ENCODE peak calls at places on chromosomes 7 and 10, in seven cellular contexts. P is NCI-H774; E is OCI-LY7; K is CD4-positive, CD25-positive, alpha-beta regulatory T cell; A is adrenal gland; Z is caudate nucleus; U is cardiac septum. W is an unnamed sample.

GRCh38 chr7:155467846-155468821 is 10.2 kb downstream of the EN2 start:
- DNase-seq in E (no peak), U (peak), A (peak), P (no peak), Z (no peak), K (no peak), W (no peak)

GRCh38 chr7:44986218-44987053 is 7.6 kb upstream of the MYO1G start:
- DNase-seq in P (peak), A (peak), Z (peak), E (peak), K (peak), U (peak), W (peak)

GRCh38 chr7:22121702-22122474 is 176.2 kb upstream of the CDCA7L start:
- DNase-seq in A (peak), E (no peak), Z (no peak), P (no peak), K (no peak), U (no peak), W (no peak)

GRCh38 chr10:96512524-96512991 is 1.2 kb downstream of the TLL2 start:
- DNase-seq in A (peak), P (no peak), E (peak), K (no peak), U (no peak), Z (no peak), W (no peak)

GRCh38 chr7:1936531-1937251 is 266.6 kb downstream of the ELFN1 start:
- DNase-seq in K (no peak), U (no peak), P (peak), A (no peak), Z (no peak), E (no peak), W (no peak)

GRCh38 chr10:124644771-124645170 is 99.4 kb downstream of the FAM53B start:
- DNase-seq in P (no peak), A (no peak), U (no peak), K (no peak), E (peak), Z (no peak), W (no peak)

GRCh38 chr7:14850039-14850438 is 52.5 kb downstream of the DGKB start:
- DNase-seq in A (no peak), P (no peak), E (no peak), U (no peak), K (no peak), Z (no peak), W (no peak)

GRCh38 chr7:92425311-92425947 is 21.9 kb upstream of the GATAD1 start:
- DNase-seq in A (no peak), E (no peak), U (no peak), K (no peak), P (no peak), Z (no peak), W (no peak)

GRCh38 chr7:101598422-101598957 is 30.6 kb downstream of the MYL10 start:
- DNase-seq in P (no peak), E (no peak), K (no peak), A (no peak), U (no peak), Z (no peak), W (no peak)

GRCh38 chr10:15482168-15482567 is 111.1 kb upstream of the FAM171A1 start:
- DNase-seq in P (no peak), A (no peak), E (no peak), Z (no peak), K (no peak), U (no peak), W (no peak)

GRCh38 chr10:47412177-47412730 is 28.2 kb upstream of the ZNF488 start:
- DNase-seq in A (no peak), K (no peak), Z (no peak), P (no peak), E (no peak), U (no peak), W (no peak)

GRCh38 chr7:111711426-111712065 is 149.3 kb upstream of the IMMP2L start:
- DNase-seq in K (no peak), A (no peak), U (no peak), P (no peak), E (no peak), Z (no peak), W (no peak)

GRCh38 chr7:108033776-108034497 is 31.0 kb upstream of the LAMB1 start:
- DNase-seq in K (no peak), E (no peak), A (no peak), P (no peak), Z (no peak), U (no peak), W (no peak)

GRCh38 chr7:2539031-2540028 is 16.0 kb downstream of the BRAT1 start:
- DNase-seq in Z (no peak), U (peak), E (no peak), A (no peak), K (no peak), P (no peak), W (no peak)

GRCh38 chr7:4790516-4790991 is 15.1 kb downstream of the AP5Z1 start:
- DNase-seq in Z (no peak), K (no peak), P (no peak), A (no peak), E (no peak), U (no peak), W (no peak)

GRCh38 chr10:55628260-55628701 is 732.8 kb downstream of the ZWINT start:
- DNase-seq in P (no peak), E (no peak), Z (no peak), K (no peak), A (peak), U (no peak), W (peak)

GRCh38 chr10:103852189-103852711 is 3.1 kb downstream of the SH3PXD2A start:
- DNase-seq in K (no peak), A (no peak), P (no peak), U (no peak), Z (no peak), E (no peak), W (no peak)

GRCh38 chr7:5692112-5692844 is 89.2 kb downstream of the RNF216 start:
- DNase-seq in E (no peak), Z (peak), U (peak), P (no peak), A (peak), K (no peak), W (no peak)

GRCh38 chr7:134613623-134614347 is 32.9 kb upstream of the BPGM start:
- DNase-seq in E (no peak), Z (no peak), P (no peak), U (no peak), K (no peak), A (peak), W (no peak)

GRCh38 chr10:43284341-43284910 is 17.6 kb upstream of the RASGEF1A start:
- DNase-seq in A (no peak), K (no peak), E (peak), U (no peak), Z (no peak), P (no peak), W (no peak)

GRCh38 chr7:145036592-145037386 is 200.9 kb upstream of the TPK1 start:
- DNase-seq in U (no peak), K (no peak), P (peak), A (peak), E (peak), Z (no peak), W (peak)

GRCh38 chr7:47454066-47454950 is 127.6 kb downstream of the TNS3 start:
- DNase-seq in K (no peak), A (no peak), Z (no peak), E (no peak), U (no peak), P (no peak), W (no peak)

GRCh38 chr10:35442592-35442991 is 106.3 kb downstream of the CCNY start:
- DNase-seq in Z (no peak), P (no peak), K (no peak), A (no peak), E (no peak), U (no peak), W (no peak)

GRCh38 chr7:115924398-115924797 is 106.2 kb downstream of the TFEC start:
- DNase-seq in A (no peak), K (no peak), Z (no peak), U (no peak), P (no peak), E (no peak), W (no peak)

GRCh38 chr7:158396982-158397862 is 190.4 kb downstream of the PTPRN2 start:
- DNase-seq in K (no peak), A (no peak), U (no peak), Z (no peak), P (no peak), E (no peak), W (peak)

GRCh38 chr10:12874501-12874900 is 127.0 kb downstream of the CCDC3 start:
- DNase-seq in A (no peak), P (no peak), U (no peak), E (no peak), Z (no peak), K (no peak), W (no peak)

GRCh38 chr7:139105037-139105382 is 4.5 kb downstream of the ZC3HAV1 start:
- DNase-seq in P (no peak), K (no peak), A (no peak), E (peak), Z (no peak), U (no peak), W (no peak)

GRCh38 chr10:47087667-47088066 is 176.4 kb downstream of the PTPN20 start:
- DNase-seq in K (no peak), E (no peak), U (no peak), A (no peak), P (no peak), Z (no peak), W (no peak)

GRCh38 chr7:5700391-5700985 is 81.0 kb downstream of the RNF216 start:
- DNase-seq in Z (no peak), K (no peak), U (no peak), P (no peak), A (no peak), E (no peak), W (no peak)

GRCh38 chr10:15824498-15824897 is 35.8 kb downstream of the MINDY3 start:
- DNase-seq in Z (no peak), K (no peak), A (no peak), E (peak), P (no peak), U (no peak), W (no peak)

GRCh38 chr7:16484453-16485158 is 19.1 kb upstream of the SOSTDC1 start:
- DNase-seq in A (no peak), E (no peak), U (no peak), Z (no peak), K (no peak), P (no peak), W (no peak)

GRCh38 chr10:7701158-7701742 is 1.9 kb upstream of the ITIH2 start:
- DNase-seq in K (no peak), P (no peak), Z (no peak), E (no peak), A (no peak), U (no peak), W (no peak)

GRCh38 chr10:76113952-76114351 is 682.5 kb downstream of the LRMDA start:
- DNase-seq in A (no peak), P (no peak), K (no peak), E (no peak), U (no peak), Z (no peak), W (peak)

W was measured in DMS153.